ENCODE peak calls at places on chromosomes 13 and 19, in nine cellular contexts. One of them, this sample, is unnamed.

GRCh38 chr19:45340899-45341453 is 426 bp downstream of the KLC3 start:
- DNase-seq in NCI-H1105 treated with DMSO at 0.1 percent for 48 hours: no peak
- DNase-seq in ACHN: no peak
- DNase-seq in A549: no peak
- DNase-seq in DMS53: peak; percentile 51
- DNase-seq in glutamatergic neuron: no peak
- DNase-seq in T-cell: no peak
- DNase-seq in NCI-H510A: no peak
- DNase-seq in AG08396: no peak
- DNase-seq in this sample: peak; percentile 33

GRCh38 chr13:61276401-61276800 is 139.2 kb downstream of the PCDH20 start:
- DNase-seq in NCI-H510A: no peak
- DNase-seq in A549: no peak
- DNase-seq in T-cell: no peak
- DNase-seq in ACHN: peak; percentile 85
- DNase-seq in DMS53: no peak
- DNase-seq in AG08396: no peak
- DNase-seq in glutamatergic neuron: no peak
- DNase-seq in NCI-H1105 treated with DMSO at 0.1 percent for 48 hours: no peak
- DNase-seq in this sample: no peak

GRCh38 chr19:4350726-4351125 is 7.4 kb downstream of the MPND start:
- DNase-seq in NCI-H510A: no peak
- DNase-seq in NCI-H1105 treated with DMSO at 0.1 percent for 48 hours: no peak
- DNase-seq in T-cell: no peak
- DNase-seq in AG08396: no peak
- DNase-seq in ACHN: no peak
- DNase-seq in A549: no peak
- DNase-seq in DMS53: no peak
- DNase-seq in glutamatergic neuron: no peak
- DNase-seq in this sample: no peak

GRCh38 chr19:10552596-10553053 is 8.9 kb downstream of the ATG4D start:
- DNase-seq in NCI-H510A: no peak
- DNase-seq in DMS53: peak; percentile 39
- DNase-seq in T-cell: no peak
- DNase-seq in A549: peak; percentile 48
- DNase-seq in NCI-H1105 treated with DMSO at 0.1 percent for 48 hours: no peak
- DNase-seq in AG08396: peak; percentile 69
- DNase-seq in glutamatergic neuron: no peak
- DNase-seq in ACHN: no peak
- DNase-seq in this sample: peak; percentile 54

GRCh38 chr13:109297628-109298027 is 488.8 kb downstream of the IRS2 start:
- DNase-seq in glutamatergic neuron: no peak
- DNase-seq in NCI-H510A: no peak
- DNase-seq in A549: no peak
- DNase-seq in T-cell: no peak
- DNase-seq in NCI-H1105 treated with DMSO at 0.1 percent for 48 hours: no peak
- DNase-seq in DMS53: no peak
- DNase-seq in AG08396: peak; percentile 73
- DNase-seq in ACHN: no peak
- DNase-seq in this sample: no peak

GRCh38 chr19:17339088-17339741 is 1.9 kb downstream of the GTPBP3 start:
- DNase-seq in AG08396: no peak
- DNase-seq in NCI-H510A: no peak
- DNase-seq in glutamatergic neuron: no peak
- DNase-seq in NCI-H1105 treated with DMSO at 0.1 percent for 48 hours: no peak
- DNase-seq in A549: no peak
- DNase-seq in DMS53: no peak
- DNase-seq in ACHN: no peak
- DNase-seq in T-cell: no peak
- DNase-seq in this sample: no peak

GRCh38 chr19:34967551-34967950 is 3.5 kb upstream of the ZNF792 start:
- DNase-seq in ACHN: no peak
- DNase-seq in A549: no peak
- DNase-seq in glutamatergic neuron: no peak
- DNase-seq in AG08396: no peak
- DNase-seq in NCI-H1105 treated with DMSO at 0.1 percent for 48 hours: no peak
- DNase-seq in NCI-H510A: no peak
- DNase-seq in DMS53: peak; percentile 32
- DNase-seq in T-cell: no peak
- DNase-seq in this sample: no peak

GRCh38 chr19:42762782-42763181 is 2.7 kb downstream of the PSG8 start:
- DNase-seq in A549: no peak
- DNase-seq in T-cell: no peak
- DNase-seq in AG08396: no peak
- DNase-seq in NCI-H1105 treated with DMSO at 0.1 percent for 48 hours: no peak
- DNase-seq in DMS53: no peak
- DNase-seq in NCI-H510A: no peak
- DNase-seq in glutamatergic neuron: no peak
- DNase-seq in ACHN: peak; percentile 4
- DNase-seq in this sample: no peak

GRCh38 chr19:9565900-9566705 is 18.2 kb downstream of the ZNF121 start:
- DNase-seq in NCI-H1105 treated with DMSO at 0.1 percent for 48 hours: no peak
- DNase-seq in T-cell: no peak
- DNase-seq in DMS53: peak; percentile 46
- DNase-seq in A549: peak; percentile 53
- DNase-seq in ACHN: peak; percentile 24
- DNase-seq in AG08396: no peak
- DNase-seq in NCI-H510A: no peak
- DNase-seq in glutamatergic neuron: no peak
- DNase-seq in this sample: peak; percentile 11

GRCh38 chr13:66689628-66690027 is 540.5 kb downstream of the PCDH9 start:
- DNase-seq in glutamatergic neuron: no peak
- DNase-seq in NCI-H510A: no peak
- DNase-seq in ACHN: peak; percentile 33
- DNase-seq in DMS53: peak; percentile 12
- DNase-seq in A549: peak; percentile 50
- DNase-seq in NCI-H1105 treated with DMSO at 0.1 percent for 48 hours: peak; percentile 25
- DNase-seq in AG08396: no peak
- DNase-seq in T-cell: no peak
- DNase-seq in this sample: peak; percentile 66

GRCh38 chr19:17996826-17997316 is 11.1 kb upstream of the ARRDC2 start:
- DNase-seq in NCI-H510A: peak; percentile 31
- DNase-seq in ACHN: peak; percentile 74
- DNase-seq in AG08396: peak; percentile 93
- DNase-seq in glutamatergic neuron: peak; percentile 92
- DNase-seq in T-cell: peak; percentile 71
- DNase-seq in A549: peak; percentile 76
- DNase-seq in DMS53: peak; percentile 77
- DNase-seq in NCI-H1105 treated with DMSO at 0.1 percent for 48 hours: peak; percentile 61
- DNase-seq in this sample: peak; percentile 90

GRCh38 chr19:53549354-53549753 is 11.4 kb downstream of the ZNF331 start:
- DNase-seq in DMS53: no peak
- DNase-seq in NCI-H510A: no peak
- DNase-seq in A549: no peak
- DNase-seq in AG08396: peak; percentile 34
- DNase-seq in glutamatergic neuron: no peak
- DNase-seq in NCI-H1105 treated with DMSO at 0.1 percent for 48 hours: no peak
- DNase-seq in T-cell: no peak
- DNase-seq in ACHN: no peak
- DNase-seq in this sample: no peak

GRCh38 chr13:109773276-109773675 is 13.1 kb downstream of the IRS2 start:
- DNase-seq in NCI-H510A: no peak
- DNase-seq in DMS53: peak; percentile 53
- DNase-seq in NCI-H1105 treated with DMSO at 0.1 percent for 48 hours: no peak
- DNase-seq in ACHN: peak; percentile 61
- DNase-seq in A549: peak; percentile 50
- DNase-seq in glutamatergic neuron: no peak
- DNase-seq in T-cell: no peak
- DNase-seq in AG08396: no peak
- DNase-seq in this sample: no peak

GRCh38 chr19:55830656-55831055 is 1.1 kb downstream of the NLRP11 start:
- DNase-seq in NCI-H1105 treated with DMSO at 0.1 percent for 48 hours: no peak
- DNase-seq in A549: no peak
- DNase-seq in DMS53: no peak
- DNase-seq in NCI-H510A: no peak
- DNase-seq in AG08396: no peak
- DNase-seq in ACHN: no peak
- DNase-seq in T-cell: no peak
- DNase-seq in glutamatergic neuron: no peak
- DNase-seq in this sample: no peak

GRCh38 chr13:82713681-82714405 is 1168.4 kb downstream of the SLITRK1 start:
- DNase-seq in A549: no peak
- DNase-seq in DMS53: no peak
- DNase-seq in NCI-H1105 treated with DMSO at 0.1 percent for 48 hours: no peak
- DNase-seq in T-cell: no peak
- DNase-seq in AG08396: no peak
- DNase-seq in NCI-H510A: no peak
- DNase-seq in ACHN: no peak
- DNase-seq in glutamatergic neuron: no peak
- DNase-seq in this sample: no peak

GRCh38 chr13:36131215-36131930 is at the start of gene DCLK1:
- DNase-seq in A549: no peak
- DNase-seq in glutamatergic neuron: peak; percentile 84
- DNase-seq in DMS53: peak; percentile 78
- DNase-seq in NCI-H1105 treated with DMSO at 0.1 percent for 48 hours: peak; percentile 59
- DNase-seq in AG08396: no peak
- DNase-seq in T-cell: no peak
- DNase-seq in NCI-H510A: peak; percentile 22
- DNase-seq in ACHN: peak; percentile 46
- DNase-seq in this sample: peak; percentile 90

GRCh38 chr13:63408227-63409202 is 1992.9 kb upstream of the PCDH20 start:
- DNase-seq in T-cell: no peak
- DNase-seq in DMS53: no peak
- DNase-seq in AG08396: no peak
- DNase-seq in A549: no peak
- DNase-seq in glutamatergic neuron: no peak
- DNase-seq in ACHN: no peak
- DNase-seq in NCI-H510A: no peak
- DNase-seq in NCI-H1105 treated with DMSO at 0.1 percent for 48 hours: peak; percentile 51
- DNase-seq in this sample: peak; percentile 33

GRCh38 chr19:38429055-38429810 is 3.2 kb upstream of the RASGRP4 start:
- DNase-seq in ACHN: no peak
- DNase-seq in glutamatergic neuron: no peak
- DNase-seq in T-cell: no peak
- DNase-seq in A549: no peak
- DNase-seq in NCI-H510A: no peak
- DNase-seq in DMS53: no peak
- DNase-seq in NCI-H1105 treated with DMSO at 0.1 percent for 48 hours: no peak
- DNase-seq in AG08396: no peak
- DNase-seq in this sample: no peak

GRCh38 chr19:1457031-1457739 is 7.3 kb downstream of the APC2 start:
- DNase-seq in NCI-H510A: no peak
- DNase-seq in ACHN: no peak
- DNase-seq in glutamatergic neuron: no peak
- DNase-seq in A549: no peak
- DNase-seq in DMS53: no peak
- DNase-seq in NCI-H1105 treated with DMSO at 0.1 percent for 48 hours: no peak
- DNase-seq in AG08396: no peak
- DNase-seq in T-cell: no peak
- DNase-seq in this sample: peak; percentile 60

GRCh38 chr13:112977091-112977490 is 8.1 kb downstream of the MCF2L start:
- DNase-seq in A549: no peak
- DNase-seq in glutamatergic neuron: no peak
- DNase-seq in NCI-H510A: no peak
- DNase-seq in AG08396: no peak
- DNase-seq in NCI-H1105 treated with DMSO at 0.1 percent for 48 hours: no peak
- DNase-seq in T-cell: no peak
- DNase-seq in DMS53: no peak
- DNase-seq in ACHN: no peak
- DNase-seq in this sample: no peak

GRCh38 chr19:51440052-51440451 is 18.2 kb downstream of the SIGLEC8 start:
- DNase-seq in glutamatergic neuron: no peak
- DNase-seq in A549: no peak
- DNase-seq in NCI-H1105 treated with DMSO at 0.1 percent for 48 hours: no peak
- DNase-seq in AG08396: no peak
- DNase-seq in T-cell: no peak
- DNase-seq in NCI-H510A: no peak
- DNase-seq in ACHN: no peak
- DNase-seq in DMS53: no peak
- DNase-seq in this sample: no peak